ENCODE peak calls at places on chromosomes 1 and 21, in seven cellular contexts. S, I, J, D, E, V and M are unnamed samples.

GRCh38 chr1:21814241-21814918 is 2.3 kb downstream of the LDLRAD2 start:
- DNase-seq in J (no peak), E (no peak), V (peak), I (peak), S (peak), D (no peak), M (peak)

GRCh38 chr21:14559144-14559543 is 13.0 kb upstream of the SAMSN1 start:
- DNase-seq in S (no peak), E (no peak), I (no peak), V (peak), D (no peak), J (no peak), M (peak)

GRCh38 chr1:183847646-183848045 is 42.7 kb downstream of the RGL1 start:
- DNase-seq in E (no peak), S (no peak), D (no peak), V (no peak), I (no peak), J (no peak), M (no peak)

GRCh38 chr1:201219481-201220387 is 29.1 kb downstream of the IGFN1 start:
- DNase-seq in V (no peak), S (no peak), I (no peak), D (no peak), E (no peak), J (no peak), M (no peak)

GRCh38 chr1:168391759-168392681 is 111.3 kb downstream of the TBX19 start:
- DNase-seq in J (no peak), E (peak), S (no peak), V (no peak), I (no peak), D (no peak), M (no peak)

GRCh38 chr1:229406798-229407197 is 27.1 kb downstream of the ACTA1 start:
- DNase-seq in S (peak), V (no peak), J (no peak), E (no peak), D (no peak), I (no peak), M (no peak)

GRCh38 chr1:61244114-61244513 is 161.8 kb downstream of the NFIA start:
- DNase-seq in S (no peak), I (no peak), D (peak), V (no peak), E (peak), J (peak), M (no peak)

GRCh38 chr1:175597969-175598765 is 145.2 kb downstream of the TNR start:
- DNase-seq in S (no peak), I (no peak), J (peak), V (peak), D (peak), E (peak), M (peak)

GRCh38 chr1:89125571-89126233 is at the start of gene GBP2:
- DNase-seq in J (peak), D (peak), E (peak), I (no peak), V (peak), S (no peak), M (peak)

GRCh38 chr1:202031796-202032195 is 21.4 kb downstream of the ELF3 start:
- DNase-seq in E (no peak), V (no peak), I (no peak), J (no peak), D (no peak), S (no peak), M (no peak)

GRCh38 chr1:232474821-232475220 is 155.1 kb downstream of the SIPA1L2 start:
- DNase-seq in J (peak), E (no peak), D (peak), V (no peak), S (no peak), I (no peak), M (no peak)

GRCh38 chr1:71053146-71053545 is 5.5 kb upstream of the PTGER3 start:
- DNase-seq in J (no peak), I (no peak), S (no peak), E (peak), D (no peak), V (no peak), M (no peak)

GRCh38 chr1:65514083-65514482 is 93.6 kb downstream of the LEPR start:
- DNase-seq in J (peak), V (no peak), I (no peak), S (no peak), D (peak), E (peak), M (no peak)

GRCh38 chr1:86993269-86993985 is 79.0 kb downstream of the HS2ST1 start:
- DNase-seq in E (no peak), S (no peak), V (no peak), D (no peak), J (no peak), I (no peak), M (no peak)

GRCh38 chr1:69824932-69825331 is 257.2 kb downstream of the LRRC7 start:
- DNase-seq in E (no peak), I (no peak), S (peak), V (no peak), J (no peak), D (peak), M (no peak)

GRCh38 chr1:51648180-51649109 is 31.6 kb downstream of the OSBPL9 start:
- DNase-seq in D (peak), E (no peak), S (no peak), J (peak), I (no peak), V (peak), M (peak)

GRCh38 chr1:31441073-31441472 is 28.1 kb downstream of the SERINC2 start:
- DNase-seq in D (no peak), J (no peak), S (no peak), E (no peak), V (no peak), I (no peak), M (no peak)

GRCh38 chr1:87106158-87106557 is 191.7 kb downstream of the HS2ST1 start:
- DNase-seq in J (no peak), S (no peak), E (no peak), D (no peak), I (no peak), V (peak), M (no peak)

GRCh38 chr1:205191617-205192016 is 19.9 kb downstream of the DSTYK start:
- DNase-seq in S (peak), V (no peak), I (no peak), E (no peak), D (no peak), J (no peak), M (no peak)

GRCh38 chr1:32893198-32894018 is 7.1 kb downstream of the HPCA start:
- DNase-seq in V (no peak), E (no peak), J (peak), I (no peak), S (peak), D (no peak), M (no peak)

GRCh38 chr1:178465011-178465410 is 31.8 kb downstream of the CLEC20A start:
- DNase-seq in J (peak), V (no peak), S (no peak), D (peak), I (no peak), E (peak), M (no peak)

GRCh38 chr1:183979437-183979836 is 58.1 kb downstream of the COLGALT2 start:
- DNase-seq in I (no peak), V (no peak), D (no peak), J (no peak), E (no peak), S (no peak), M (no peak)

GRCh38 chr1:30388386-30388785 is 335.0 kb downstream of the MATN1 start:
- DNase-seq in V (no peak), I (no peak), D (no peak), J (no peak), S (no peak), E (no peak), M (no peak)

GRCh38 chr1:184330884-184331283 is 55.9 kb upstream of the C1orf21 start:
- DNase-seq in S (no peak), D (no peak), J (no peak), V (no peak), E (peak), I (no peak), M (no peak)

GRCh38 chr21:44485254-44485793 is 30.0 kb downstream of the LRRC3 start:
- DNase-seq in J (peak), I (no peak), D (peak), E (no peak), V (no peak), S (peak), M (no peak)

GRCh38 chr1:36768486-36769178 is 265.7 kb downstream of the GRIK3 start:
- DNase-seq in I (no peak), S (no peak), E (no peak), J (no peak), D (no peak), V (no peak), M (no peak)

GRCh38 chr1:83086986-83087512 is 911.9 kb downstream of the TTLL7 start:
- DNase-seq in J (no peak), D (no peak), S (no peak), I (no peak), E (no peak), V (no peak), M (no peak)

GRCh38 chr1:212012034-212012740 is 23.2 kb downstream of the INTS7 start:
- DNase-seq in V (peak), S (peak), J (peak), E (peak), I (peak), D (peak), M (peak)

GRCh38 chr1:206935491-206936067 is 10.7 kb downstream of the PIGR start:
- DNase-seq in E (no peak), D (peak), S (peak), J (peak), V (peak), I (peak), M (peak)
- TF ChIP-seq CTCF in E (peak), D (peak), S (peak), J (peak), V (peak), I (peak), M (peak)

GRCh38 chr1:12038356-12039140 is 19.2 kb downstream of the MIIP start:
- DNase-seq in J (no peak), S (no peak), I (no peak), E (no peak), D (no peak), V (peak), M (no peak)
- TF ChIP-seq CTCF in J (no peak), S (no peak), I (no peak), E (no peak), D (no peak), V (no peak), M (no peak)

GRCh38 chr1:43317817-43318471 is 17.2 kb downstream of the TIE1 start:
- DNase-seq in V (no peak), S (peak), I (no peak), D (no peak), J (peak), E (no peak), M (no peak)

GRCh38 chr1:43315963-43316737 is 15.4 kb downstream of the TIE1 start:
- DNase-seq in I (no peak), J (no peak), V (no peak), S (no peak), D (no peak), E (no peak), M (no peak)

GRCh38 chr1:43318831-43319230 is 18.0 kb downstream of the TIE1 start:
- DNase-seq in E (no peak), S (no peak), I (no peak), V (no peak), J (no peak), D (no peak), M (no peak)

GRCh38 chr1:43315481-43315880 is 14.7 kb downstream of the TIE1 start:
- DNase-seq in J (no peak), I (no peak), D (no peak), V (no peak), S (no peak), E (no peak), M (no peak)

GRCh38 chr1:43316738-43317520 is 16.1 kb downstream of the TIE1 start:
- DNase-seq in E (no peak), D (no peak), I (no peak), V (no peak), J (peak), S (no peak), M (no peak)
- TF ChIP-seq CTCF in E (no peak), D (peak), I (peak), V (peak), J (peak), S (peak), M (no peak)

DNA sequence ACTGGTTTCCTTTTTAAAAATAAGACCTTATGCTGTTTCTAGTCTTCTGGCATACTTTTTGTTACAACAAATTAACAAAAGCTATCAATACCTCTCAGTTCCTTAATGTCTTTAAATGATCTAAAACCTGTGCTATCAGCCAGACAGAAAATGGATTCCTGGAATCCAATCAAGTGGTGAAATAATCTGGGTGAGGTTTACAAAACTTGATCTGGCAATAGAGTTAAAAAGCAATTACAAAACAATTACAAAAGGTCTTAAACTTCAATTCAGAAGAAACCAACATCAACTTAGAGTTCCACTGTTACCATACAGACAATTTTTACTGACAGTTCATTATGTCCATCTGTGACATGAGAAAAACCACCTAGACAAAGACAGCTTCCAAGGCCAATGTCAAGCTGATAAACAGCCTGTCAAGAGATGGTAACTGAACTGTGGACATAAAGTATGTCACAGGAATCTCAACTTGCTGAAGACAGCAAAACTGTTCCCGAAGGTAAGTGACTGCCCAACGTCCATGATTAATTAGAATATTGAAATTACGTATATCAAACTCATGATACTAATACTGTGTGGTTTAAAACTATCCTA is 17.4 kb downstream of the ZZZ3 start:
- DNase-seq in D (no peak), V (no peak), J (no peak), I (no peak), S (no peak), E (no peak), M (no peak)
- TF ChIP-seq CTCF in D (no peak), V (no peak), J (no peak), I (no peak), S (no peak), E (no peak), M (no peak)

GRCh38 chr1:7042322-7043231 is 257.3 kb downstream of the CAMTA1 start:
- DNase-seq in I (no peak), V (peak), E (peak), J (peak), S (no peak), D (peak), M (peak)
- TF ChIP-seq CTCF in I (peak), V (peak), E (peak), J (peak), S (peak), D (peak), M (no peak)

DNA sequence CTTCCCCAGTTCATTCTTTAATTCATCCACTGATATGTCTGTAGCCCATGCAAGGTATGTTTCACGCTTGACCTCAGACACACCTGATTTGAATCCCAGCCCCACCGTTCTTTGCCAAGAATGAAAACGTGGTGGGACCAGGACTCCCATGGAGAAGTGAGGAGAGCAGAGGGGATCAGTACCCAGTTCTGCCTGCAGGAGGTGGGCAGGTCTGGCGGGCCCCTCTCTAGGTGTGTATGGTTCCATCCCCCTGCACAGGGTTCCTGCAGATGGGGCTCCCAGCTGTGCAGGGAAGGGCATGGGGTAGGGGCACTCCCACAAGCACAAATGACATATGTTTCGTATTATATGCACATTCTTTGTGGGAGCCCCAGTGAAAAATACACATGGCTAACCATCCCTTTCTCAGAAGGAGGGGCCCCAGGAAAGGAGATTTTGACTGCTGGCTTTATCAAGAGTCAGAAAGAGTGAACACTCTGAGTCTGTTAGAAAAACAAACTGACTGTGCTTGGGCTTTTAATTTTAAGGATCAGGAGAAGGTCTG is 144.6 kb downstream of the PLPP3 start:
- DNase-seq in I (no peak), D (no peak), S (no peak), J (no peak), E (no peak), V (no peak), M (no peak)
- TF ChIP-seq CTCF in I (no peak), D (no peak), S (peak), J (no peak), E (no peak), V (no peak), M (no peak)

DNA sequence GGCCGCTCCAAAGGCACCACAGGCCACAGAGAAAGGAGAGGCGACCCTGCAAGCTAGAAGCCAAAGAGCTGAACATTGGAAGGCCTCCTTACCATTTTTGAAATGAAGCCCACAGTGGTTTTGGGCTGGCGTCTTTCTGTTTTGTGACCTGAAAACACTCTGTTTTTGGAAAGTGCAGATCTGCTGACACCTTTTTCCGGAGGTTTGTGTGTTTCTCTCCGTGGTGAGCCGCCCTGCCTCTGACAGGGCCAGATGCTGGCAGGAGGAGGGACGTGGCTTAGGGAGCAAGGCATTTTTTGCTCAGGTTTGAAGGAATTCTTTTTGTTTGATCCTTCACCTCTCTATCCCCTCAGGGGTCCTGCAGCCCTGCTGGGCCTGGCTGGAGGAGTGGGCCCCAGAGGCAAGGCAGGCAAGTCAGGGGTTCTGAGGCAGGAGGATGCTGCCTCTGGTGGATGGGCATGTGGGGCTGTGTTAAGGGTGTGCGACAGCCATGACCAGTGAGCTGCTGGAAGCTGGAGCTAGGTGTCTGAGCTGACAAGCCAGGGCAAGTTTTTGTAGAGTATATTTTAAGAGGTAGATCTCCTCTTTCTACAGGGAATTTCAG is 133.8 kb downstream of the CAMTA1 start:
- DNase-seq in E (peak), J (no peak), D (no peak), V (no peak), I (no peak), S (no peak), M (no peak)
- TF ChIP-seq CTCF in E (no peak), J (no peak), D (no peak), V (no peak), I (no peak), S (no peak), M (no peak)

GRCh38 chr1:4062041-4062440 is 162.0 kb upstream of the C1orf174 start:
- DNase-seq in S (no peak), V (no peak), I (no peak), E (no peak), D (no peak), J (no peak), M (no peak)

GRCh38 chr1:4062560-4062959 is 162.5 kb upstream of the C1orf174 start:
- DNase-seq in V (no peak), J (no peak), E (no peak), S (no peak), D (no peak), I (no peak), M (no peak)

GRCh38 chr1:4059270-4059669 is 159.2 kb upstream of the C1orf174 start:
- DNase-seq in S (no peak), J (no peak), D (no peak), I (no peak), E (no peak), V (no peak), M (no peak)

GRCh38 chr1:4061521-4062031 is 161.5 kb upstream of the C1orf174 start:
- DNase-seq in I (no peak), S (no peak), D (no peak), E (no peak), V (no peak), J (no peak), M (no peak)

GRCh38 chr1:4060850-4061249 is 160.8 kb upstream of the C1orf174 start:
- DNase-seq in V (no peak), I (no peak), S (no peak), E (no peak), D (no peak), J (no peak), M (no peak)
- TF ChIP-seq CTCF in V (peak), I (no peak), S (no peak), E (no peak), D (no peak), J (no peak), M (no peak)